ENCODE peak calls at places on chromosomes 5 and 9, in five cellular contexts. F is ovary; I is CD4-positive, alpha-beta memory T cell; U is mammary epithelial cell; L is prostate gland. X is an unnamed sample.

GRCh38 chr5:143557061-143557818 is 153.8 kb upstream of the NR3C1 start:
- DNase-seq in F (no peak), I (no peak), U (peak), L (no peak), X (peak)

GRCh38 chr5:146240951-146241350 is 37.5 kb downstream of the RBM27 start:
- DNase-seq in F (no peak), I (no peak), U (no peak), L (no peak), X (no peak)

GRCh38 chr9:131423171-131423581 is 29.3 kb downstream of the PRRC2B start:
- DNase-seq in F (peak), I (no peak), U (peak), L (peak), X (peak)

GRCh38 chr5:168328804-168329203 is 37.4 kb downstream of the WWC1 start:
- DNase-seq in F (no peak), I (no peak), U (no peak), L (no peak), X (no peak)

GRCh38 chr5:132495672-132496630 is 5.4 kb upstream of the IRF1 start:
- DNase-seq in F (peak), I (peak), U (peak), L (peak), X (peak)

GRCh38 chr5:138645778-138646575 is 70.8 kb upstream of the HSPA9 start:
- DNase-seq in F (no peak), I (no peak), U (no peak), L (no peak), X (no peak)

GRCh38 chr5:74648835-74649286 is 8.3 kb upstream of the ENC1 start:
- DNase-seq in F (no peak), I (peak), U (no peak), L (peak), X (no peak)

GRCh38 chr5:178346607-178347334 is 114.2 kb upstream of the PHYKPL start:
- DNase-seq in F (no peak), I (no peak), U (no peak), L (no peak), X (no peak)

GRCh38 chr9:36798350-36799065 is 225.8 kb downstream of the MELK start:
- DNase-seq in F (no peak), I (no peak), U (no peak), L (no peak), X (no peak)

GRCh38 chr5:179153341-179153901 is 93.2 kb downstream of the ZNF354C start:
- DNase-seq in F (no peak), I (no peak), U (no peak), L (no peak), X (no peak)

GRCh38 chr9:20559236-20559896 is 62.9 kb downstream of the MLLT3 start:
- DNase-seq in F (no peak), I (no peak), U (peak), L (no peak), X (no peak)

GRCh38 chr5:163509288-163510040 is 4.0 kb downstream of the MAT2B start:
- DNase-seq in F (no peak), I (no peak), U (peak), L (peak), X (peak)

GRCh38 chr5:152271420-152271819 is 133.7 kb downstream of the NMUR2 start:
- DNase-seq in F (no peak), I (peak), U (peak), L (no peak), X (peak)

GRCh38 chr5:95718203-95718602 is 12.9 kb upstream of the RHOBTB3 start:
- DNase-seq in F (no peak), I (peak), U (peak), L (no peak), X (no peak)

GRCh38 chr9:86807577-86807976 is 139.7 kb downstream of the GAS1 start:
- DNase-seq in F (peak), I (no peak), U (no peak), L (no peak), X (no peak)

GRCh38 chr5:180296778-180297177 is 4.9 kb upstream of the MAPK9 start:
- DNase-seq in F (no peak), I (no peak), U (no peak), L (no peak), X (no peak)

GRCh38 chr9:112786834-112787520 is 36.4 kb downstream of the SNX30 start:
- DNase-seq in F (no peak), I (no peak), U (no peak), L (no peak), X (no peak)

GRCh38 chr5:77168884-77169254 is 41.6 kb upstream of the PDE8B start:
- DNase-seq in F (no peak), I (no peak), U (no peak), L (peak), X (peak)

GRCh38 chr9:6506571-6506970 is 93.6 kb downstream of the UHRF2 start:
- DNase-seq in F (no peak), I (no peak), U (peak), L (no peak), X (no peak)

GRCh38 chr5:36323926-36324781 is 22.5 kb upstream of the RANBP3L start:
- DNase-seq in F (no peak), I (no peak), U (no peak), L (no peak), X (no peak)

GRCh38 chr5:43619380-43619779 is 16.4 kb downstream of the NNT start:
- DNase-seq in F (no peak), I (no peak), U (no peak), L (no peak), X (no peak)

GRCh38 chr5:136802382-136802781 is 437.0 kb upstream of the TRPC7 start:
- DNase-seq in F (no peak), I (no peak), U (peak), L (no peak), X (no peak)

GRCh38 chr9:115444941-115445340 is 327.0 kb upstream of the TNC start:
- DNase-seq in F (no peak), I (no peak), U (no peak), L (no peak), X (no peak)

GRCh38 chr9:76451234-76451633 is 7.7 kb upstream of the GCNT1 start:
- DNase-seq in F (no peak), I (no peak), U (peak), L (no peak), X (peak)

GRCh38 chr9:14211564-14211963 is 102.4 kb downstream of the NFIB start:
- DNase-seq in F (no peak), I (no peak), U (no peak), L (no peak), X (no peak)

GRCh38 chr9:4344946-4345345 is 45.1 kb upstream of the GLIS3 start:
- DNase-seq in F (no peak), I (peak), U (peak), L (no peak), X (no peak)

GRCh38 chr5:1218351-1219080 is 6.7 kb upstream of the SLC6A18 start:
- DNase-seq in F (no peak), I (no peak), U (no peak), L (no peak), X (no peak)

GRCh38 chr5:102770803-102771202 is 15.7 kb downstream of the PAM start:
- DNase-seq in F (no peak), I (no peak), U (no peak), L (no peak), X (no peak)

GRCh38 chr5:136081192-136081591 is 51.5 kb upstream of the SMAD5 start:
- DNase-seq in F (no peak), I (no peak), U (no peak), L (no peak), X (no peak)

GRCh38 chr5:136811551-136811950 is 446.2 kb upstream of the TRPC7 start:
- DNase-seq in F (no peak), I (no peak), U (peak), L (no peak), X (peak)

GRCh38 chr5:123367739-123368138 is 55.5 kb downstream of the CEP120 start:
- DNase-seq in F (no peak), I (no peak), U (no peak), L (no peak), X (no peak)

GRCh38 chr9:80884180-80884579 is 805.2 kb downstream of the TLE1 start:
- DNase-seq in F (no peak), I (no peak), U (no peak), L (no peak), X (no peak)

GRCh38 chr5:11045411-11045810 is 284.4 kb upstream of the DAP start:
- DNase-seq in F (no peak), I (no peak), U (no peak), L (no peak), X (no peak)

GRCh38 chr9:89890326-89890980 is 285.6 kb downstream of the GADD45G start:
- DNase-seq in F (no peak), I (no peak), U (no peak), L (no peak), X (no peak)

GRCh38 chr9:89891221-89892052 is 286.6 kb downstream of the GADD45G start:
- DNase-seq in F (peak), I (no peak), U (no peak), L (peak), X (no peak)

GRCh38 chr9:89888233-89888632 is 283.4 kb downstream of the GADD45G start:
- DNase-seq in F (no peak), I (no peak), U (no peak), L (no peak), X (no peak)

GRCh38 chr9:89888677-89889076 is 283.9 kb downstream of the GADD45G start:
- DNase-seq in F (no peak), I (no peak), U (no peak), L (peak), X (no peak)

GRCh38 chr9:89889865-89890264 is 285.1 kb downstream of the GADD45G start:
- DNase-seq in F (no peak), I (no peak), U (no peak), L (no peak), X (no peak)
- H3K27ac ChIP-seq in F (no peak), I (no peak), U (no peak), L (no peak), X (no peak)

GRCh38 chr9:116940614-116941215 is 253.6 kb downstream of the TRIM32 start:
- DNase-seq in F (no peak), I (no peak), U (no peak), L (no peak), X (no peak)

GRCh38 chr9:116939161-116939560 is 252.1 kb downstream of the TRIM32 start:
- DNase-seq in F (no peak), I (no peak), U (no peak), L (no peak), X (no peak)

GRCh38 chr9:116942593-116943061 is 255.5 kb downstream of the TRIM32 start:
- DNase-seq in F (no peak), I (no peak), U (no peak), L (no peak), X (no peak)

GRCh38 chr9:116939605-116940004 is 252.5 kb downstream of the TRIM32 start:
- DNase-seq in F (no peak), I (no peak), U (no peak), L (no peak), X (peak)

GRCh38 chr9:116941266-116941665 is 254.2 kb downstream of the TRIM32 start:
- DNase-seq in F (no peak), I (no peak), U (no peak), L (no peak), X (no peak)
- H3K27ac ChIP-seq in F (no peak), I (no peak), U (no peak), L (no peak), X (no peak)

GRCh38 chr9:12680341-12680740 is 12.8 kb upstream of the TYRP1 start:
- DNase-seq in F (no peak), I (no peak), U (no peak), L (no peak), X (no peak)
- H3K27ac ChIP-seq in F (no peak), I (no peak), U (no peak), L (no peak), X (no peak)

GRCh38 chr5:56018860-56019259 is 24.1 kb upstream of the IL6ST start:
- DNase-seq in F (no peak), I (no peak), U (no peak), L (no peak), X (no peak)
- H3K27ac ChIP-seq in F (no peak), I (no peak), U (no peak), L (no peak), X (no peak)

DNA sequence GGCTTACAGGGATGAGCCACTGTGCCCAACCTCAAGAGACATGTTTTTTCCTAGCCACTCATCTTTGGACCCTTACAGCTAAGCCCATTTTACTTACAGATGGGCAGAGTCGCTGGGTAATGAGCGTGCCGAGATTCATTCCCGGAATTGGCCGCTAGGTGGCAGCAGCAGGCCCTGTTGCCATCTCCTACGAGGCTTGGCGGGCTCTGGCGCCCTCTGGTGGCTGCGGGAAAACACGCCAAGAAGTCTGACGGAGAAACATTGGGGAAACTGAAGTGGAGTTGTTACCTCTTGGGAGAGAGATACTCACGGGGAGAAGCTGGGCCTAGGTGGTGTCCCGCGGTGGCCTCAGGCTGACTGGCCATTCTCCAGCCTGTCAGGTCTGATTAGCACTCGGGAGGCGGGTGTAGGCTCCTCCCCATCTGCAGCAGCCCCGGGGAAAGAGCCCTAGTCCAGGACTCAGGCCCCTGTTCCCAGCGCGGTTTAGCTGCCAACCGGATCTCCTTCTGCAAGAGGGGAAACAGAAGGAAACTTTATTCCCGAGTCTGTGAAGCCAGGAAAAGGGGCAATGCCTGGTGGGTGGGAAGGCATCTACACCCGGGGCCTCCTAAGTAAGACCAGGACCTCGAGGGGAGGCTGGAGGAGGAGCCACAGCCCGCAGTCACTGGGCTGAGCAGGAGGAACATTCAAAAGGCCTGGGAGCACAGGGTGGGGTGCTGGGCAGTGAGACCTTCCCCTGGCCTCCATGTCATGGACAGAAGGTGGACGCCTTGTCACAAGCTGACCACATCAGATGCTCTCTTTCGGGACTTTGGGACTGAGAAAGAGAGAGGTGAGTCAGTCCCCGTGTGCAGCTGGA is 9.7 kb downstream of the PTGES2 start:
- DNase-seq in F (peak), I (peak), U (peak), L (peak), X (peak)
- H3K27ac ChIP-seq in F (no peak), I (no peak), U (no peak), L (no peak), X (no peak)

GRCh38 chr5:82414043-82414393 is 135.9 kb upstream of the RPS23 start:
- DNase-seq in F (no peak), I (no peak), U (no peak), L (no peak), X (no peak)
- H3K27ac ChIP-seq in F (no peak), I (no peak), U (peak), L (no peak), X (peak)